ENCODE peak calls at places on chromosomes 4 and X, in five cellular contexts. X, W, M, G and C are unnamed samples.
A peak's percentile ranks its signal among the peaks of the same experiment; 100 is the strongest.

GRCh38 chr4:36178489-36178888 is 65.8 kb downstream of the ARAP2 start:
- DNase-seq in G (no peak), X (no peak), W (no peak), M (no peak), C (no peak)

GRCh38 chr4:59120287-59120814 is 2010.2 kb upstream of the IGFBP7 start:
- DNase-seq in W (no peak), X (no peak), G (no peak), M (no peak), C (no peak)

GRCh38 chrX:37997096-37997495 is 9.3 kb upstream of the SYTL5 start:
- DNase-seq in X (no peak), G (no peak), W (no peak), M (no peak), C (no peak)

GRCh38 chr4:153816542-153816941 is 27.7 kb upstream of the SFRP2 start:
- DNase-seq in X (no peak), G (no peak), W (no peak), M (no peak), C (no peak)

GRCh38 chrX:119763175-119763574 is 4.8 kb downstream of the SOWAHD start:
- DNase-seq in X (no peak), M (no peak), G (no peak), W (no peak), C (no peak)

GRCh38 chr4:121711263-121712000 is 14.7 kb upstream of the ANXA5 start:
- DNase-seq in X (no peak), G (no peak), W (peak; percentile 92), M (peak; percentile 88), C (no peak)

GRCh38 chrX:101265869-101266428 is 25.2 kb downstream of the TAF7L start:
- DNase-seq in X (no peak), G (no peak), M (no peak), W (no peak), C (no peak)

GRCh38 chr4:117626664-117627063 is 407.6 kb upstream of the NDST3 start:
- DNase-seq in W (no peak), G (no peak), X (no peak), M (no peak), C (no peak)

GRCh38 chr4:53956454-53956853 is 108.0 kb downstream of the CHIC2 start:
- DNase-seq in G (no peak), M (no peak), W (no peak), X (no peak), C (no peak)

GRCh38 chrX:57641338-57641737 is 38.7 kb downstream of the NLRP2B start:
- DNase-seq in X (no peak), M (no peak), G (no peak), W (no peak), C (no peak)

GRCh38 chr4:81814909-81815539 is 343.3 kb upstream of the RASGEF1B start:
- DNase-seq in X (no peak), M (no peak), G (no peak), W (peak; percentile 71), C (no peak)

GRCh38 chr4:105025263-105026017 is 121.2 kb upstream of the TET2 start:
- DNase-seq in X (no peak), G (no peak), M (no peak), W (no peak), C (no peak)

GRCh38 chr4:56410247-56410646 is 23.0 kb upstream of the AASDH start:
- DNase-seq in G (no peak), M (no peak), W (no peak), X (peak; percentile 56), C (no peak)

GRCh38 chr4:183254162-183254561 is 65.9 kb downstream of the CLDN22 start:
- DNase-seq in X (no peak), G (no peak), W (no peak), M (no peak), C (no peak)

GRCh38 chr4:24278693-24279092 is 305.7 kb downstream of the DHX15 start:
- DNase-seq in M (no peak), G (no peak), X (no peak), W (no peak), C (no peak)

GRCh38 chrX:110204986-110205385 is 112.9 kb downstream of the AMMECR1 start:
- DNase-seq in G (no peak), M (no peak), X (no peak), W (no peak), C (no peak)

GRCh38 chr4:121784401-121784800 is 16.7 kb upstream of the EXOSC9 start:
- DNase-seq in G (no peak), X (no peak), M (no peak), W (no peak), C (no peak)

GRCh38 chrX:55451125-55451524 is 802 bp upstream of the MAGEH1 start:
- DNase-seq in M (no peak), G (no peak), X (no peak), W (no peak), C (no peak)

GRCh38 chr4:153115322-153116100 is 88.7 kb upstream of the TRIM2 start:
- DNase-seq in W (peak; percentile 65), X (no peak), G (peak; percentile 42), M (no peak), C (peak; percentile 59)

GRCh38 chr4:139902328-139903217 is 237.0 kb downstream of the MGST2 start:
- DNase-seq in X (peak; percentile 50), W (no peak), M (no peak), G (no peak), C (no peak)

GRCh38 chr4:169952236-169953088 is 73.7 kb downstream of the MFAP3L start:
- DNase-seq in M (no peak), X (no peak), W (no peak), G (no peak), C (no peak)

GRCh38 chr4:145012841-145013240 is 85.2 kb downstream of the ANAPC10 start:
- DNase-seq in W (no peak), X (no peak), G (no peak), M (no peak), C (no peak)

GRCh38 chr4:3399277-3400194 is 42.2 kb upstream of the HGFAC start:
- DNase-seq in M (peak; percentile 21), G (no peak), X (no peak), W (no peak), C (no peak)

GRCh38 chr4:181150173-181150572 is 1093.0 kb upstream of the TENM3 start:
- DNase-seq in G (no peak), W (no peak), X (no peak), M (no peak), C (no peak)

GRCh38 chr4:10981611-10982010 is 297.0 kb upstream of the CLNK start:
- DNase-seq in M (no peak), W (no peak), X (no peak), G (no peak), C (no peak)

GRCh38 chrX:9149831-9150230 is 115.9 kb upstream of the FAM9B start:
- DNase-seq in X (no peak), M (no peak), W (no peak), G (no peak), C (no peak)

GRCh38 chr4:173217727-173218126 is 49.1 kb downstream of the GALNT7 start:
- DNase-seq in G (no peak), M (no peak), X (no peak), W (no peak), C (no peak)

GRCh38 chr4:76630748-76631147 is 195.7 kb downstream of the SHROOM3 start:
- DNase-seq in M (no peak), G (no peak), W (no peak), X (no peak), C (no peak)

GRCh38 chrX:39472161-39472560 is 625.6 kb downstream of the BCOR start:
- DNase-seq in W (no peak), G (no peak), X (no peak), M (no peak), C (no peak)

GRCh38 chr4:128871948-128872347 is 62.4 kb downstream of the JADE1 start:
- DNase-seq in W (no peak), M (no peak), G (no peak), X (no peak), C (no peak)

GRCh38 chrX:2595258-2595657 is 94.5 kb upstream of the DHRSX start:
- DNase-seq in G (no peak), M (no peak), W (no peak), X (no peak), C (no peak)

GRCh38 chr4:20351360-20352171 is 99.9 kb downstream of the SLIT2 start:
- DNase-seq in G (no peak), W (no peak), X (no peak), M (no peak), C (no peak)

GRCh38 chr4:110622841-110623709 is at the start of gene PITX2:
- DNase-seq in M (peak; percentile 74), W (peak; percentile 86), G (no peak), X (peak; percentile 88), C (no peak)

GRCh38 chrX:68072016-68072415 is 361.3 kb downstream of the OPHN1 start:
- DNase-seq in M (no peak), G (no peak), W (no peak), X (peak; percentile 14), C (no peak)